ENCODE peak calls at places on chromosomes 1 and 21, in nine cellular contexts. One of them, this sample, is unnamed.

GRCh38 chr1:219555031-219555667 is 57.8 kb downstream of the ZC3H11B start:
- DNase-seq in central memory CD4-positive, alpha-beta T cell: no peak
- DNase-seq in RWPE2: no peak
- DNase-seq in CD8-positive, alpha-beta memory T cell: no peak
- DNase-seq in upper lobe of right lung: no peak
- DNase-seq in stimulated activated CD4-positive, alpha-beta T cell treated with anti-CD3 and anti-CD28 coated beads, Interleukin-4, amount 100 ng/mL, for 48 hours: no peak
- DNase-seq in GM04503: no peak
- DNase-seq in activated gamma-delta T cell: no peak
- DNase-seq in GM23248: peak
- DNase-seq in this sample: no peak

GRCh38 chr1:177082855-177083741 is 81.4 kb downstream of the ASTN1 start:
- DNase-seq in central memory CD4-positive, alpha-beta T cell: no peak
- DNase-seq in RWPE2: no peak
- DNase-seq in CD8-positive, alpha-beta memory T cell: no peak
- DNase-seq in upper lobe of right lung: no peak
- DNase-seq in stimulated activated CD4-positive, alpha-beta T cell treated with anti-CD3 and anti-CD28 coated beads, Interleukin-4, amount 100 ng/mL, for 48 hours: no peak
- DNase-seq in GM04503: peak
- DNase-seq in activated gamma-delta T cell: no peak
- DNase-seq in GM23248: peak
- DNase-seq in this sample: no peak

GRCh38 chr1:23611601-23612327 is 52.5 kb upstream of the ID3 start:
- DNase-seq in central memory CD4-positive, alpha-beta T cell: peak
- DNase-seq in RWPE2: no peak
- DNase-seq in CD8-positive, alpha-beta memory T cell: no peak
- DNase-seq in upper lobe of right lung: no peak
- DNase-seq in stimulated activated CD4-positive, alpha-beta T cell treated with anti-CD3 and anti-CD28 coated beads, Interleukin-4, amount 100 ng/mL, for 48 hours: no peak
- DNase-seq in GM04503: no peak
- DNase-seq in activated gamma-delta T cell: no peak
- DNase-seq in GM23248: no peak
- DNase-seq in this sample: no peak

GRCh38 chr1:154272217-154272998 is at the start of gene HAX1:
- DNase-seq in central memory CD4-positive, alpha-beta T cell: peak
- DNase-seq in RWPE2: peak
- DNase-seq in CD8-positive, alpha-beta memory T cell: peak
- DNase-seq in upper lobe of right lung: peak
- DNase-seq in stimulated activated CD4-positive, alpha-beta T cell treated with anti-CD3 and anti-CD28 coated beads, Interleukin-4, amount 100 ng/mL, for 48 hours: peak
- DNase-seq in GM04503: peak
- DNase-seq in activated gamma-delta T cell: peak
- DNase-seq in GM23248: peak
- DNase-seq in this sample: peak

GRCh38 chr1:1910651-1911389 is 4.2 kb upstream of the CALML6 start:
- DNase-seq in central memory CD4-positive, alpha-beta T cell: no peak
- DNase-seq in RWPE2: peak
- DNase-seq in CD8-positive, alpha-beta memory T cell: no peak
- DNase-seq in upper lobe of right lung: no peak
- DNase-seq in stimulated activated CD4-positive, alpha-beta T cell treated with anti-CD3 and anti-CD28 coated beads, Interleukin-4, amount 100 ng/mL, for 48 hours: no peak
- DNase-seq in GM04503: no peak
- DNase-seq in activated gamma-delta T cell: no peak
- DNase-seq in GM23248: no peak
- DNase-seq in this sample: no peak

GRCh38 chr1:917466-918091 is 6.1 kb upstream of the SAMD11 start:
- DNase-seq in central memory CD4-positive, alpha-beta T cell: no peak
- DNase-seq in RWPE2: no peak
- DNase-seq in CD8-positive, alpha-beta memory T cell: no peak
- DNase-seq in upper lobe of right lung: no peak
- DNase-seq in stimulated activated CD4-positive, alpha-beta T cell treated with anti-CD3 and anti-CD28 coated beads, Interleukin-4, amount 100 ng/mL, for 48 hours: no peak
- DNase-seq in GM04503: no peak
- DNase-seq in activated gamma-delta T cell: no peak
- DNase-seq in GM23248: no peak
- DNase-seq in this sample: no peak

GRCh38 chr1:77978293-77978968 is 441 bp downstream of the FUBP1 start:
- DNase-seq in central memory CD4-positive, alpha-beta T cell: peak
- DNase-seq in RWPE2: peak
- DNase-seq in CD8-positive, alpha-beta memory T cell: peak
- DNase-seq in upper lobe of right lung: no peak
- DNase-seq in stimulated activated CD4-positive, alpha-beta T cell treated with anti-CD3 and anti-CD28 coated beads, Interleukin-4, amount 100 ng/mL, for 48 hours: peak
- DNase-seq in GM04503: peak
- DNase-seq in activated gamma-delta T cell: peak
- DNase-seq in GM23248: peak
- DNase-seq in this sample: peak

GRCh38 chr1:84298688-84299535 is 2.6 kb upstream of the SAMD13 start:
- DNase-seq in central memory CD4-positive, alpha-beta T cell: no peak
- DNase-seq in RWPE2: peak
- DNase-seq in CD8-positive, alpha-beta memory T cell: peak
- DNase-seq in upper lobe of right lung: peak
- DNase-seq in stimulated activated CD4-positive, alpha-beta T cell treated with anti-CD3 and anti-CD28 coated beads, Interleukin-4, amount 100 ng/mL, for 48 hours: peak
- DNase-seq in GM04503: no peak
- DNase-seq in activated gamma-delta T cell: no peak
- DNase-seq in GM23248: peak
- DNase-seq in this sample: peak

GRCh38 chr1:43711049-43711448 is 3.7 kb downstream of the ST3GAL3 start:
- DNase-seq in central memory CD4-positive, alpha-beta T cell: no peak
- DNase-seq in RWPE2: no peak
- DNase-seq in CD8-positive, alpha-beta memory T cell: no peak
- DNase-seq in upper lobe of right lung: no peak
- DNase-seq in stimulated activated CD4-positive, alpha-beta T cell treated with anti-CD3 and anti-CD28 coated beads, Interleukin-4, amount 100 ng/mL, for 48 hours: no peak
- DNase-seq in GM04503: no peak
- DNase-seq in activated gamma-delta T cell: no peak
- DNase-seq in GM23248: peak
- DNase-seq in this sample: no peak

GRCh38 chr1:30265127-30266070 is 458.0 kb downstream of the MATN1 start:
- DNase-seq in central memory CD4-positive, alpha-beta T cell: no peak
- DNase-seq in RWPE2: peak
- DNase-seq in CD8-positive, alpha-beta memory T cell: no peak
- DNase-seq in upper lobe of right lung: no peak
- DNase-seq in stimulated activated CD4-positive, alpha-beta T cell treated with anti-CD3 and anti-CD28 coated beads, Interleukin-4, amount 100 ng/mL, for 48 hours: no peak
- DNase-seq in GM04503: no peak
- DNase-seq in activated gamma-delta T cell: no peak
- DNase-seq in GM23248: no peak
- DNase-seq in this sample: no peak

GRCh38 chr1:201164645-201165044 is 10.4 kb upstream of the TMEM9 start:
- DNase-seq in central memory CD4-positive, alpha-beta T cell: no peak
- DNase-seq in RWPE2: no peak
- DNase-seq in CD8-positive, alpha-beta memory T cell: no peak
- DNase-seq in upper lobe of right lung: no peak
- DNase-seq in stimulated activated CD4-positive, alpha-beta T cell treated with anti-CD3 and anti-CD28 coated beads, Interleukin-4, amount 100 ng/mL, for 48 hours: no peak
- DNase-seq in GM04503: no peak
- DNase-seq in activated gamma-delta T cell: no peak
- DNase-seq in GM23248: no peak
- DNase-seq in this sample: no peak

GRCh38 chr1:36913016-36913415 is 121.3 kb downstream of the GRIK3 start:
- DNase-seq in central memory CD4-positive, alpha-beta T cell: no peak
- DNase-seq in RWPE2: no peak
- DNase-seq in CD8-positive, alpha-beta memory T cell: no peak
- DNase-seq in upper lobe of right lung: no peak
- DNase-seq in stimulated activated CD4-positive, alpha-beta T cell treated with anti-CD3 and anti-CD28 coated beads, Interleukin-4, amount 100 ng/mL, for 48 hours: no peak
- DNase-seq in GM04503: no peak
- DNase-seq in activated gamma-delta T cell: no peak
- DNase-seq in GM23248: no peak
- DNase-seq in this sample: no peak

GRCh38 chr21:45163413-45164123 is 89.2 kb downstream of the ADARB1 start:
- DNase-seq in central memory CD4-positive, alpha-beta T cell: no peak
- DNase-seq in RWPE2: no peak
- DNase-seq in CD8-positive, alpha-beta memory T cell: no peak
- DNase-seq in upper lobe of right lung: no peak
- DNase-seq in stimulated activated CD4-positive, alpha-beta T cell treated with anti-CD3 and anti-CD28 coated beads, Interleukin-4, amount 100 ng/mL, for 48 hours: no peak
- DNase-seq in GM04503: no peak
- DNase-seq in activated gamma-delta T cell: no peak
- DNase-seq in GM23248: no peak
- DNase-seq in this sample: peak

GRCh38 chr1:109996476-109996875 is 11.9 kb downstream of the AHCYL1 start:
- DNase-seq in central memory CD4-positive, alpha-beta T cell: no peak
- DNase-seq in RWPE2: no peak
- DNase-seq in CD8-positive, alpha-beta memory T cell: no peak
- DNase-seq in upper lobe of right lung: no peak
- DNase-seq in stimulated activated CD4-positive, alpha-beta T cell treated with anti-CD3 and anti-CD28 coated beads, Interleukin-4, amount 100 ng/mL, for 48 hours: no peak
- DNase-seq in GM04503: no peak
- DNase-seq in activated gamma-delta T cell: no peak
- DNase-seq in GM23248: peak
- DNase-seq in this sample: no peak

GRCh38 chr1:157539568-157539967 is 12.7 kb downstream of the FCRL5 start:
- DNase-seq in central memory CD4-positive, alpha-beta T cell: no peak
- DNase-seq in RWPE2: no peak
- DNase-seq in CD8-positive, alpha-beta memory T cell: no peak
- DNase-seq in upper lobe of right lung: no peak
- DNase-seq in stimulated activated CD4-positive, alpha-beta T cell treated with anti-CD3 and anti-CD28 coated beads, Interleukin-4, amount 100 ng/mL, for 48 hours: no peak
- DNase-seq in GM04503: no peak
- DNase-seq in activated gamma-delta T cell: no peak
- DNase-seq in GM23248: no peak
- DNase-seq in this sample: no peak

GRCh38 chr1:10245674-10246073 is 35.3 kb downstream of the KIF1B start:
- DNase-seq in central memory CD4-positive, alpha-beta T cell: no peak
- DNase-seq in RWPE2: no peak
- DNase-seq in CD8-positive, alpha-beta memory T cell: no peak
- DNase-seq in upper lobe of right lung: no peak
- DNase-seq in stimulated activated CD4-positive, alpha-beta T cell treated with anti-CD3 and anti-CD28 coated beads, Interleukin-4, amount 100 ng/mL, for 48 hours: no peak
- DNase-seq in GM04503: no peak
- DNase-seq in activated gamma-delta T cell: no peak
- DNase-seq in GM23248: no peak
- DNase-seq in this sample: no peak

This sample was measured in stimulated activated effector memory CD8-positive, alpha-beta T cell treated with anti-CD3 and anti-CD28 coated beads, Interleukin-12 subunit alpha, Interleukin-12 subunit beta, amount 100 ng/mL, for 72 hours.